ENCODE peak calls at places on chromosomes 3 and 15, in four cellular contexts. One of them, this sample, is unnamed.

GRCh38 chr3:10682692-10683091 is 133.3 kb upstream of the SLC6A11 start:
- DNase-seq in T1000: no peak
- DNase-seq in NCI-H1105: no peak
- DNase-seq in activated CD4-positive, alpha-beta T cell treated with anti-CD3 and anti-CD28 coated beads for 36 hours: no peak
- DNase-seq in this sample: no peak

GRCh38 chr15:45180648-45181436 is 6.9 kb downstream of the SHF start:
- DNase-seq in T1000: no peak
- DNase-seq in NCI-H1105: no peak
- DNase-seq in activated CD4-positive, alpha-beta T cell treated with anti-CD3 and anti-CD28 coated beads for 36 hours: no peak
- DNase-seq in this sample: no peak

GRCh38 chr3:109809513-109809912 is 472.2 kb upstream of the DPPA4 start:
- DNase-seq in NCI-H1105: no peak
- DNase-seq in activated CD4-positive, alpha-beta T cell treated with anti-CD3 and anti-CD28 coated beads for 36 hours: no peak
- DNase-seq in T1000: no peak
- DNase-seq in this sample: no peak

GRCh38 chr3:100810671-100811070 is 101.4 kb downstream of the TFG start:
- DNase-seq in T1000: no peak
- DNase-seq in activated CD4-positive, alpha-beta T cell treated with anti-CD3 and anti-CD28 coated beads for 36 hours: no peak
- DNase-seq in NCI-H1105: no peak
- DNase-seq in this sample: no peak

GRCh38 chr3:29655016-29655415 is 374.1 kb downstream of the RBMS3 start:
- DNase-seq in activated CD4-positive, alpha-beta T cell treated with anti-CD3 and anti-CD28 coated beads for 36 hours: no peak
- DNase-seq in NCI-H1105: no peak
- DNase-seq in T1000: no peak
- DNase-seq in this sample: no peak

GRCh38 chr3:64645236-64645635 is 42.6 kb downstream of the ADAMTS9 start:
- DNase-seq in NCI-H1105: no peak
- DNase-seq in activated CD4-positive, alpha-beta T cell treated with anti-CD3 and anti-CD28 coated beads for 36 hours: no peak
- DNase-seq in T1000: no peak
- DNase-seq in this sample: no peak

GRCh38 chr15:57667171-57667924 is 39.2 kb upstream of the POLR2M start:
- DNase-seq in NCI-H1105: peak
- DNase-seq in activated CD4-positive, alpha-beta T cell treated with anti-CD3 and anti-CD28 coated beads for 36 hours: no peak
- DNase-seq in T1000: peak
- DNase-seq in this sample: peak

GRCh38 chr3:12963869-12964712 is 109.1 kb downstream of the IQSEC1 start:
- DNase-seq in T1000: no peak
- DNase-seq in activated CD4-positive, alpha-beta T cell treated with anti-CD3 and anti-CD28 coated beads for 36 hours: no peak
- DNase-seq in NCI-H1105: peak
- DNase-seq in this sample: peak

GRCh38 chr15:28892789-28893610 is 7.2 kb downstream of the APBA2 start:
- DNase-seq in NCI-H1105: no peak
- DNase-seq in activated CD4-positive, alpha-beta T cell treated with anti-CD3 and anti-CD28 coated beads for 36 hours: no peak
- DNase-seq in T1000: no peak
- DNase-seq in this sample: peak

GRCh38 chr3:99678023-99678422 is 39.6 kb downstream of the COL8A1 start:
- DNase-seq in NCI-H1105: no peak
- DNase-seq in activated CD4-positive, alpha-beta T cell treated with anti-CD3 and anti-CD28 coated beads for 36 hours: no peak
- DNase-seq in T1000: no peak
- DNase-seq in this sample: no peak

GRCh38 chr3:72177075-72178050 is 392.4 kb upstream of the PROK2 start:
- DNase-seq in NCI-H1105: no peak
- DNase-seq in activated CD4-positive, alpha-beta T cell treated with anti-CD3 and anti-CD28 coated beads for 36 hours: peak
- DNase-seq in T1000: no peak
- DNase-seq in this sample: no peak

This sample was measured in NCI-H1092 treated with DMSO at 0.1 percent for 48 hours.